ENCODE peak calls at places on chromosomes 11 and 22, in four cellular contexts. One of them, this sample, is unnamed.

GRCh38 chr11:95149659-95150294 is 60.1 kb downstream of the ENDOD1 start:
- DNase-seq in LoVo: peak; percentile 78
- DNase-seq in AG09319: no peak
- DNase-seq in GF-D8: no peak
- DNase-seq in this sample: peak; percentile 86

GRCh38 chr11:46299425-46300067 is 22.1 kb downstream of the CREB3L1 start:
- DNase-seq in LoVo: no peak
- DNase-seq in AG09319: no peak
- DNase-seq in GF-D8: no peak
- DNase-seq in this sample: no peak

GRCh38 chr11:116832350-116833290 is 2.9 kb downstream of the APOC3 start:
- DNase-seq in LoVo: no peak
- DNase-seq in AG09319: no peak
- DNase-seq in GF-D8: no peak
- DNase-seq in this sample: no peak

GRCh38 chr22:37581534-37581933 is 1.6 kb upstream of the LGALS2 start:
- DNase-seq in LoVo: peak; percentile 35
- DNase-seq in AG09319: no peak
- DNase-seq in GF-D8: no peak
- DNase-seq in this sample: peak; percentile 83

GRCh38 chr22:36756746-36757607 is 18.9 kb downstream of the IFT27 start:
- DNase-seq in LoVo: no peak
- DNase-seq in AG09319: no peak
- DNase-seq in GF-D8: no peak
- DNase-seq in this sample: no peak

GRCh38 chr11:11476971-11477645 is 124.1 kb upstream of the CSNK2A3 start:
- DNase-seq in LoVo: no peak
- DNase-seq in AG09319: no peak
- DNase-seq in GF-D8: no peak
- DNase-seq in this sample: no peak

GRCh38 chr22:37558815-37559214 is 1.5 kb upstream of the CDC42EP1 start:
- DNase-seq in LoVo: no peak
- DNase-seq in AG09319: no peak
- DNase-seq in GF-D8: no peak
- DNase-seq in this sample: no peak

GRCh38 chr11:107215006-107215405 is 196.7 kb upstream of the GUCY1A2 start:
- DNase-seq in LoVo: no peak
- DNase-seq in AG09319: no peak
- DNase-seq in GF-D8: no peak
- DNase-seq in this sample: no peak

GRCh38 chr22:31650391-31650790 is 11.6 kb downstream of the PISD start:
- DNase-seq in LoVo: no peak
- DNase-seq in AG09319: peak; percentile 67
- DNase-seq in GF-D8: peak; percentile 53
- DNase-seq in this sample: no peak

GRCh38 chr11:106187860-106188456 is 110.5 kb downstream of the AASDHPPT start:
- DNase-seq in LoVo: no peak
- DNase-seq in AG09319: no peak
- DNase-seq in GF-D8: no peak
- DNase-seq in this sample: no peak

GRCh38 chr11:95466406-95466805 is 235.4 kb upstream of the SESN3 start:
- DNase-seq in LoVo: no peak
- DNase-seq in AG09319: no peak
- DNase-seq in GF-D8: no peak
- DNase-seq in this sample: no peak

GRCh38 chr11:76609736-76610370 is 60.7 kb downstream of the LRRC32 start:
- DNase-seq in LoVo: no peak
- DNase-seq in AG09319: no peak
- DNase-seq in GF-D8: no peak
- DNase-seq in this sample: no peak

GRCh38 chr11:77269484-77270123 is 31.9 kb downstream of the GDPD4 start:
- DNase-seq in LoVo: no peak
- DNase-seq in AG09319: no peak
- DNase-seq in GF-D8: no peak
- DNase-seq in this sample: no peak